ENCODE peak calls at places on chromosomes 6 and 20, in six cellular contexts. W is esophagus muscularis mucosa, F is spleen, Y is breast epithelium, K is GM12878, D is stomach. C is an unnamed sample.

GRCh38 chr20:41047975-41048305 is 19.3 kb downstream of the TOP1 start:
- DNase-seq in W (no peak), F (no peak), Y (no peak), K (no peak), D (no peak), C (no peak)

GRCh38 chr6:25312703-25313102 is 33.5 kb downstream of the CARMIL1 start:
- DNase-seq in W (no peak), F (no peak), Y (no peak), K (no peak), D (no peak), C (no peak)

GRCh38 chr6:99838607-99839006 is 155.4 kb downstream of the MCHR2 start:
- DNase-seq in W (no peak), F (no peak), Y (no peak), K (no peak), D (no peak), C (no peak)

GRCh38 chr20:52473171-52473570 is 281.6 kb upstream of the ZFP64 start:
- DNase-seq in W (no peak), F (no peak), Y (no peak), K (no peak), D (no peak), C (no peak)

GRCh38 chr6:124924333-124924759 is 37.9 kb upstream of the RNF217 start:
- DNase-seq in W (no peak), F (no peak), Y (no peak), K (no peak), D (no peak), C (no peak)

GRCh38 chr20:25273046-25273445 is 25.2 kb downstream of the PYGB start:
- DNase-seq in W (no peak), F (peak; percentile 59), Y (peak; percentile 23), K (no peak), D (peak; percentile 8), C (no peak)

GRCh38 chr6:49911252-49911651 is 44.9 kb upstream of the CRISP1 start:
- DNase-seq in W (no peak), F (no peak), Y (no peak), K (no peak), D (no peak), C (no peak)

GRCh38 chr20:10632681-10633509 is 40.9 kb downstream of the JAG1 start:
- DNase-seq in W (no peak), F (no peak), Y (no peak), K (no peak), D (no peak), C (no peak)

GRCh38 chr6:89944826-89945407 is 50.6 kb downstream of the GJA10 start:
- DNase-seq in W (no peak), F (no peak), Y (no peak), K (no peak), D (no peak), C (no peak)

GRCh38 chr6:9039258-9039657 is 603.9 kb upstream of the SLC35B3 start:
- DNase-seq in W (no peak), F (no peak), Y (no peak), K (no peak), D (no peak), C (no peak)

GRCh38 chr6:43934803-43935602 is 165.0 kb downstream of the VEGFA start:
- DNase-seq in W (no peak), F (peak; percentile 28), Y (no peak), K (no peak), D (no peak), C (no peak)

GRCh38 chr6:33297406-33297955 is 1.3 kb downstream of the RGL2 start:
- DNase-seq in W (no peak), F (peak; percentile 87), Y (peak; percentile 80), K (no peak), D (peak; percentile 81), C (peak; percentile 84)

GRCh38 chr6:3838992-3839867 is 9.9 kb upstream of the FAM50B start:
- DNase-seq in W (no peak), F (no peak), Y (no peak), K (no peak), D (no peak), C (no peak)

GRCh38 chr6:131898718-131899117 is 52.5 kb downstream of the CCN2 start:
- DNase-seq in W (no peak), F (no peak), Y (no peak), K (no peak), D (no peak), C (no peak)

GRCh38 chr20:49448917-49449316 is 33.6 kb downstream of the KCNB1 start:
- DNase-seq in W (no peak), F (no peak), Y (no peak), K (no peak), D (no peak), C (no peak)

GRCh38 chr20:15814903-15815302 is 758.3 kb downstream of the KIF16B start:
- DNase-seq in W (no peak), F (no peak), Y (no peak), K (no peak), D (no peak), C (no peak)

GRCh38 chr6:26394289-26394688 is 7.8 kb upstream of the BTN3A1 start:
- DNase-seq in W (no peak), F (no peak), Y (no peak), K (no peak), D (peak; percentile 27), C (no peak)

GRCh38 chr6:125746731-125747588 is 2.5 kb upstream of the HEY2 start:
- DNase-seq in W (no peak), F (peak; percentile 83), Y (peak; percentile 64), K (no peak), D (peak; percentile 60), C (no peak)

GRCh38 chr6:29627762-29628418 is 5.1 kb downstream of the GABBR1 start:
- DNase-seq in W (no peak), F (peak; percentile 90), Y (peak; percentile 63), K (no peak), D (peak; percentile 52), C (peak; percentile 91)

GRCh38 chr6:15430947-15431405 is 185.1 kb downstream of the JARID2 start:
- DNase-seq in W (no peak), F (no peak), Y (no peak), K (no peak), D (no peak), C (no peak)

GRCh38 chr6:51349866-51350265 is 531.2 kb downstream of the TFAP2B start:
- DNase-seq in W (no peak), F (no peak), Y (peak; percentile 64), K (no peak), D (no peak), C (no peak)

GRCh38 chr6:44258325-44258863 is 1.1 kb upstream of the SLC35B2 start:
- DNase-seq in W (no peak), F (peak; percentile 76), Y (no peak), K (no peak), D (no peak), C (no peak)

GRCh38 chr6:153096792-153097191 is 34.3 kb downstream of the RGS17 start:
- DNase-seq in W (no peak), F (no peak), Y (no peak), K (no peak), D (no peak), C (no peak)

GRCh38 chr20:41387433-41387832 is 20.8 kb upstream of the EMILIN3 start:
- DNase-seq in W (no peak), F (peak; percentile 24), Y (no peak), K (no peak), D (no peak), C (no peak)

GRCh38 chr6:20540683-20541082 is 6.4 kb downstream of the CDKAL1 start:
- DNase-seq in W (no peak), F (no peak), Y (no peak), K (no peak), D (no peak), C (no peak)

GRCh38 chr6:166382933-166383816 is at the start of gene MPC1:
- DNase-seq in W (peak; percentile 97), F (peak; percentile 99), Y (peak; percentile 95), K (peak; percentile 81), D (peak; percentile 98), C (peak; percentile 97)
- TF ChIP-seq POLR2AphosphoS5 in W (peak; percentile 88), F (peak; percentile 93), Y (peak; percentile 24), K (peak; percentile 44), D (peak; percentile 80), C (peak; percentile 91)

GRCh38 chr20:57400262-57400701 is 9.1 kb downstream of the RBM38 start:
- DNase-seq in W (no peak), F (peak; percentile 85), Y (no peak), K (no peak), D (no peak), C (no peak)
- H3K4me3 ChIP-seq in W (no peak overlapping the region), F (peak overlapping the region; percentile 2), Y (no peak overlapping the region), K (peak overlapping the region; percentile 72), D (peak overlapping the region; percentile 1), C (no peak overlapping the region)

DNA sequence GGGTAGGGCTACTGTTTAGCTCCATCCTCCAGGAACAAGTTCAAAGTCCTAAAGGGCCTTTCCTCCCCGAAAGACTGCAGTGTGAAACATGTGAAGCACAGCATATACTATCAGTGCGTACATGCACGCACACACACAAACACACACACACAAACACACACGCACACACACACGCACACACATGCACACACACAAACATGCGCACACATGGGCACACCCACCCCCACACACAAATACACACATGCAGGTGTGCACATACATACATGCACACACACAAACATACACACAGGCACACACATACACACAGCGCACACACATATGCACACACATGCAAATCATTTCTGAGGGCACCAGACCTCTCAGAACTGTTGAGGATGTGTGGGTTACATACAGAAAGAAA is 382.0 kb upstream of the CDH4 start:
- DNase-seq in W (no peak), F (no peak), Y (no peak), K (no peak), D (no peak), C (no peak)
- TF ChIP-seq POLR2AphosphoS5 in W (no peak), F (no peak), Y (no peak), K (no peak), D (no peak), C (no peak)

GRCh38 chr6:142987490-142987889 is 42.5 kb upstream of the HIVEP2 start:
- DNase-seq in W (no peak), F (no peak), Y (no peak), K (no peak), D (no peak), C (no peak)

GRCh38 chr6:142985286-142985685 is 40.3 kb upstream of the HIVEP2 start:
- DNase-seq in W (no peak), F (no peak), Y (no peak), K (no peak), D (no peak), C (no peak)

DNA sequence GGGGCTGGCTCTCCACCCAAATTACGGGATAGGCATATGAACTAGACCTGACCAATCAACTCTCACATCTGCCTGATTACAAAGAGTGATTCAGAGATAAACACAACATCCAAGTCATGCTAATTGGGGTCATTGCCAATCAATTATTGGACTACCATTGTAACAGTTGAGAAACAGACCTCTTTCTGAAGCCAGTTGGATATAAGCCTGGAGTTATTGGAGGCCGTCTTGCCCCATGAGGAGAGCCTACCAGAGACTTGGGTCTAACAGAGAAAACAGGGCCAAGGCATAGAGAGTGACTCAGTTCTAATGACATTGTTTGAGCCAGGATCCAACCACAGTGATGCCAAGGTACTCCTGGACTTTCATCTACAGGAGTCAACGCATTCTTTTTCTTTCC is 39.4 kb upstream of the HIVEP2 start:
- DNase-seq in W (no peak), F (no peak), Y (no peak), K (no peak), D (no peak), C (no peak)
- H3K4me3 ChIP-seq in W (no peak overlapping the region), F (no peak overlapping the region), Y (no peak overlapping the region), K (no peak overlapping the region), D (no peak overlapping the region), C (no peak overlapping the region)

DNA sequence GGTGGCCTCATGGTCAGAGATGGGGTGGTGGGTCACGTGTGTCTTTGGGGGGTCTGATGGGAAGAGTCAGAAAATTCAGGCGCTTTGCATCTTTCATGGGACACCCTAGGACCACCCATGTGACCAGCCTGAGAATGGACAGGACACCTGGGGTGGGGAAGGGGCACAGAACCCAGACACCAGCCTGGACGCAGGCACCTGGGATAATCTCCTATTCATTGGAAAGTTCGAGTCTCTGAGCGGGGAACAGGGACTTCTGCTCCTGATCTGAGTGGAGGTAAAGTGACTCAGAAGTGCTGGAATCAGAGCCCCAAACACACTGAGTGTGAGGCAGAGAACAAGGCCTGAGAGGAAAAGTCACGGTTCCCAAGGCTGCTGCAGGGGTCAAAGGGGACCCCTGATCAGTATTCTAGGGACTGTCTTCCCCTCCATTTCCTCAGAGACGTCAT is 1.4 kb downstream of the HLA-B start:
- DNase-seq in W (peak; percentile 50), F (no peak), Y (no peak), K (no peak), D (no peak), C (no peak)
- TF ChIP-seq POLR2AphosphoS5 in W (no peak), F (no peak), Y (no peak), K (peak; percentile 25), D (no peak), C (no peak)

C was measured in upper lobe of left lung.